ENCODE peak calls at places on chromosomes 13 and 19, in six cellular contexts. M is LHCN-M2; L is ovary; E is NCI-H1436 treated with DMSO at 0.1 percent for 48 hours; O is breast epithelium; S is NK-92 treated with Interleukin-12 subunit alpha and Interleukin-12 subunit beta, amount 100 ng/mL, for 24 hours. K is an unnamed sample.

GRCh38 chr13:44140146-44140545 is 233.5 kb upstream of the SERP2 start:
- DNase-seq in O (no peak), S (no peak), L (no peak), E (peak; percentile 50), M (no peak), K (no peak)

GRCh38 chr13:101916758-101917474 is 464.4 kb downstream of the ITGBL1 start:
- DNase-seq in L (no peak), M (no peak), O (no peak), E (no peak), S (no peak), K (no peak)

GRCh38 chr13:72774019-72774418 is 7.7 kb downstream of the DIS3 start:
- DNase-seq in O (no peak), S (no peak), L (no peak), M (peak; percentile 22), E (no peak), K (no peak)

GRCh38 chr13:109569938-109570711 is 216.3 kb downstream of the IRS2 start:
- DNase-seq in S (peak; percentile 36), L (no peak), M (no peak), E (no peak), O (no peak), K (no peak)

GRCh38 chr13:109654341-109655205 is 131.8 kb downstream of the IRS2 start:
- DNase-seq in L (no peak), M (no peak), E (no peak), S (no peak), O (no peak), K (no peak)

GRCh38 chr13:83121904-83122303 is 760.4 kb downstream of the SLITRK1 start:
- DNase-seq in M (peak; percentile 7), O (no peak), L (no peak), E (no peak), S (no peak), K (no peak)

GRCh38 chr19:29873024-29873800 is 61.4 kb downstream of the CCNE1 start:
- DNase-seq in S (no peak), E (no peak), O (no peak), L (peak; percentile 66), M (peak; percentile 13), K (no peak)

GRCh38 chr13:33554919-33555791 is 262.8 kb upstream of the RFC3 start:
- DNase-seq in E (no peak), S (no peak), O (no peak), L (no peak), M (peak; percentile 57), K (no peak)

GRCh38 chr19:55579766-55580621 is 654 bp downstream of the ZNF579 start:
- DNase-seq in O (no peak), M (no peak), E (no peak), L (peak; percentile 56), S (no peak), K (no peak)

GRCh38 chr19:5331790-5332189 is 8.8 kb downstream of the PTPRS start:
- DNase-seq in L (no peak), S (no peak), M (no peak), O (no peak), E (no peak), K (no peak)

GRCh38 chr19:3369337-3370213 is 3.2 kb downstream of the NFIC start:
- DNase-seq in M (peak; percentile 68), L (peak; percentile 73), S (no peak), O (no peak), E (no peak), K (no peak)

GRCh38 chr13:43815204-43815603 is 28.4 kb upstream of the ENOX1 start:
- DNase-seq in L (no peak), M (peak; percentile 59), S (no peak), O (no peak), E (no peak), K (no peak)

GRCh38 chr13:49791753-49792549 is 531 bp downstream of the KPNA3 start:
- DNase-seq in O (no peak), E (no peak), L (peak; percentile 69), M (peak; percentile 45), S (peak; percentile 49), K (no peak)

GRCh38 chr13:77374786-77375185 is 47.9 kb upstream of the MYCBP2 start:
- DNase-seq in M (no peak), S (no peak), E (no peak), O (no peak), L (no peak), K (no peak)

GRCh38 chr13:33931397-33931987 is 113.5 kb downstream of the RFC3 start:
- DNase-seq in L (no peak), O (no peak), S (no peak), M (peak; percentile 61), E (no peak), K (no peak)

GRCh38 chr19:17860331-17860992 is 752 bp downstream of the RPL18A start:
- DNase-seq in L (peak; percentile 36), E (no peak), O (no peak), M (no peak), S (no peak), K (no peak)

GRCh38 chr13:93776936-93777335 is 550.3 kb downstream of the GPC6 start:
- DNase-seq in E (no peak), S (no peak), L (no peak), M (peak; percentile 37), O (no peak), K (no peak)

GRCh38 chr13:79648191-79648590 is 167.2 kb downstream of the NDFIP2 start:
- DNase-seq in S (no peak), L (no peak), E (no peak), M (no peak), O (no peak), K (no peak)

GRCh38 chr13:91368676-91369425 is 21.4 kb downstream of the MIR17HG start:
- DNase-seq in S (no peak), L (no peak), M (peak; percentile 65), O (no peak), E (no peak), K (no peak)

GRCh38 chr19:48629599-48630288 is 7.4 kb downstream of the DBP start:
- DNase-seq in L (peak; percentile 92), M (no peak), E (no peak), S (no peak), O (no peak), K (no peak)

GRCh38 chr13:110343241-110343865 is 36.3 kb downstream of the COL4A2 start:
- DNase-seq in O (no peak), M (no peak), S (no peak), L (no peak), E (no peak), K (no peak)

K was measured in thoracic aorta.